ENCODE peak calls at places on chromosomes 7 and 10, in five cellular contexts. H, X, T, V and Q are unnamed samples.

GRCh38 chr10:44925224-44925623 is 14.1 kb downstream of the TMEM72 start:
- DNase-seq in H (peak; percentile 60), X (no peak), T (peak; percentile 63), V (no peak), Q (no peak)

GRCh38 chr7:46576950-46577349 is 655.9 kb upstream of the IGFBP3 start:
- DNase-seq in H (no peak), T (no peak), V (no peak), X (no peak), Q (no peak)

GRCh38 chr10:25059990-25060389 is 43.6 kb downstream of the THNSL1 start:
- DNase-seq in T (no peak), H (peak; percentile 87), X (no peak), V (no peak), Q (no peak)

GRCh38 chr7:101589052-101589451 is 40.0 kb downstream of the MYL10 start:
- DNase-seq in V (no peak), T (no peak), H (no peak), X (no peak), Q (no peak)

GRCh38 chr10:17009228-17009700 is 120.3 kb downstream of the CUBN start:
- DNase-seq in T (no peak), H (no peak), X (no peak), V (no peak), Q (no peak)

GRCh38 chr7:32879460-32879859 is 12.1 kb downstream of the KBTBD2 start:
- DNase-seq in V (no peak), T (no peak), H (no peak), X (no peak), Q (no peak)

GRCh38 chr10:72665925-72666324 is 26.0 kb upstream of the MCU start:
- DNase-seq in X (no peak), H (no peak), T (no peak), V (no peak), Q (no peak)

GRCh38 chr10:55500931-55501559 is 700.0 kb upstream of the PCDH15 start:
- DNase-seq in V (no peak), H (peak; percentile 31), X (no peak), T (peak; percentile 5), Q (no peak)

GRCh38 chr10:98444314-98445006 is 2.3 kb downstream of the HPS1 start:
- DNase-seq in X (no peak), V (no peak), H (no peak), T (no peak), Q (no peak)

GRCh38 chr7:151759591-151760042 is 117.3 kb downstream of the PRKAG2 start:
- DNase-seq in H (peak; percentile 56), V (no peak), T (peak; percentile 49), X (peak; percentile 68), Q (peak; percentile 64)

GRCh38 chr7:39847227-39847626 is 102.8 kb upstream of the CDK13 start:
- DNase-seq in T (no peak), V (no peak), H (no peak), X (no peak), Q (no peak)

GRCh38 chr10:8398771-8399170 is 344.3 kb downstream of the GATA3 start:
- DNase-seq in H (no peak), X (no peak), V (no peak), T (no peak), Q (no peak)

GRCh38 chr7:29035044-29035740 is 77.1 kb upstream of the TRIL start:
- DNase-seq in V (no peak), T (no peak), H (peak; percentile 80), X (no peak), Q (no peak)

GRCh38 chr10:44424298-44424697 is 39.4 kb upstream of the CXCL12 start:
- DNase-seq in X (no peak), H (no peak), V (no peak), T (no peak), Q (no peak)

GRCh38 chr7:13894956-13895355 is 94.5 kb downstream of the ETV1 start:
- DNase-seq in V (no peak), X (no peak), T (no peak), H (no peak), Q (no peak)

GRCh38 chr10:71271626-71272025 is 47.4 kb upstream of the SLC29A3 start:
- DNase-seq in X (no peak), V (no peak), T (no peak), H (no peak), Q (no peak)

GRCh38 chr10:5343561-5343960 is 21.2 kb upstream of the UCN3 start:
- DNase-seq in H (peak; percentile 44), T (no peak), X (no peak), V (no peak), Q (no peak)

GRCh38 chr10:69506834-69507643 is 55.8 kb downstream of the TSPAN15 start:
- DNase-seq in X (no peak), V (no peak), H (no peak), T (no peak), Q (no peak)

GRCh38 chr7:139844779-139845442 is 15.8 kb downstream of the TBXAS1 start:
- DNase-seq in V (no peak), T (no peak), H (no peak), X (no peak), Q (no peak)

GRCh38 chr7:2261611-2262010 is 19.6 kb downstream of the NUDT1 start:
- DNase-seq in H (no peak), V (no peak), X (no peak), T (no peak), Q (no peak)

GRCh38 chr7:105571891-105572290 is 9.4 kb downstream of the EFCAB10 start:
- DNase-seq in H (no peak), T (no peak), X (no peak), V (no peak), Q (no peak)

GRCh38 chr7:1369856-1370657 is 89.2 kb downstream of the MICALL2 start:
- DNase-seq in T (no peak), H (no peak), V (no peak), X (no peak), Q (no peak)

DNA sequence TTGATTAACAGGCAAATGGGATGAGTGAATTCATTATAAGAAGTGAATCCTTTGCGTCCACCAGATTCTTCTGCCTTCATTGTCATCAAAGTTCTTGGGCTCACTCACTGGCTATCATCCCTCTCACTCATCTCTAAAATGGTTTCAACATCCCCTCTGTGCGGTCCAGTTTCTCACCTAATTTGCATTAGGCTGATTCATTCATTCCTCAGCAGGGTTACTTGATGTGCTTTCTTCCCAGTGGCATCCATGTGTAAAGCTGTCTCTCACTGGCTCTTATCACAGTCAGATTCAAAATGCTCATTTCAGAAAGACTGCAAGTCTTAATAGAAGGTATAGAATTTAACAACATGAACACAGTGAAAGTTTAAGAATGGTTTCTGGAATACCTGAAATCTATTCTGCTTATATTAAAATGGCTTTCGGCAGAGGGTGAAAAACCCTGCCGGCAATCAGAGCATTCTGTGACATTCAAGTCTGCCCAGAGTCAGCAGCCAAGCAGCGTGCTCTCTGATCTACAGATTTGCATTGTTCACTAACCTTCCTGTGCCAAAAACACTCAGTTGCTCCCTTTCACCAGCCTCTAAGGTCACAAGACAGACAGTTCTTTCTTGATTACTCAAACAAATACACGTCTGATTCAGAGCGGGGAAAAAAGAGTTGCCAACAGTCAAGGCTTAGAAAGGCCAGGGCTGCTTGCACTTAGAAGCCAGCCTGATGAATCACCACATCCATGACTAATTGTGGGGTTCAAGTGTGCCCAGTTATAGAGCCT is 106.7 kb downstream of the TES start:
- DNase-seq in X (no peak), V (peak; percentile 77), H (peak; percentile 54), T (no peak), Q (no peak)
- TF ChIP-seq TAF1 in X (no peak), V (peak; percentile 7), H (no peak), T (no peak), Q (no peak)

GRCh38 chr10:130109796-130110235 is 814 bp downstream of the C10orf143 start:
- DNase-seq in T (peak; percentile 47), X (no peak), V (peak; percentile 61), H (peak; percentile 83), Q (no peak)

GRCh38 chr10:130110236-130111114 is at the start of gene C10orf143:
- DNase-seq in T (peak; percentile 88), X (peak; percentile 77), H (peak; percentile 92), V (peak; percentile 89), Q (peak; percentile 76)

GRCh38 chr10:130111848-130112180 is 1.2 kb upstream of the C10orf143 start:
- DNase-seq in T (no peak), H (no peak), V (no peak), X (no peak), Q (no peak)

GRCh38 chr10:130112821-130113220 is 2.2 kb upstream of the C10orf143 start:
- DNase-seq in H (no peak), T (no peak), X (no peak), V (no peak), Q (no peak)

GRCh38 chr10:130111115-130111847 is 651 bp upstream of the C10orf143 start:
- DNase-seq in H (peak; percentile 96), X (peak; percentile 85), T (peak; percentile 90), V (peak; percentile 88), Q (peak; percentile 84)
- TF ChIP-seq POLR2A in H (peak; percentile 72), X (peak; percentile 62), T (peak; percentile 61), V (peak; percentile 73), Q (peak; percentile 69)

DNA sequence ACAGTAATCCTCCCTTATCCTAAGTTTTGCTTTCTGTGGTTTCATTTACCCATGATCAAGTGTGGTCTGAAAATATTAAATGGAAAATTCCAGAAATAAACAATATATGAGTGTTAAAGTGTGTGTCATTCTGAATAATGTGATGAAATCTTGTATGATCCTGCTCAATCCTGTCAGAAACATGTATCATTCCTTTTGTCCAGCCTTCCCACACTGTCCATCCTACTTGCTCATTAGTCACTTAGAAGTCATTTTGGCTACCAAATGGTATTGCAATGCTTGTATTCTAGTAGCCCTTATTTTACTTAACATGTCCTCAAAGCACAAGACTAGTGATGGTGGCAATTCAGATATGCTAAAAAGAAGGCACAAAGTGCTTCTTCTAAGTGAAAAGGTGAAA is 1211.2 kb upstream of the SORCS1 start:
- DNase-seq in V (no peak), X (no peak), T (no peak), H (no peak), Q (no peak)
- TF ChIP-seq TAF1 in V (no peak), X (no peak), T (no peak), H (no peak), Q (no peak)

GRCh38 chr10:112182808-112183328 is 697 bp downstream of the GPAM start:
- DNase-seq in H (no peak), X (no peak), T (no peak), V (no peak), Q (no peak)

GRCh38 chr10:112184052-112184371 is 447 bp upstream of the GPAM start:
- DNase-seq in T (no peak), V (no peak), H (no peak), X (no peak), Q (no peak)

GRCh38 chr10:112184379-112184778 is 814 bp upstream of the GPAM start:
- DNase-seq in H (no peak), X (no peak), T (no peak), V (no peak), Q (no peak)

GRCh38 chr10:112185959-112186358 is 2.4 kb upstream of the GPAM start:
- DNase-seq in T (no peak), X (no peak), H (no peak), V (no peak), Q (no peak)

DNA sequence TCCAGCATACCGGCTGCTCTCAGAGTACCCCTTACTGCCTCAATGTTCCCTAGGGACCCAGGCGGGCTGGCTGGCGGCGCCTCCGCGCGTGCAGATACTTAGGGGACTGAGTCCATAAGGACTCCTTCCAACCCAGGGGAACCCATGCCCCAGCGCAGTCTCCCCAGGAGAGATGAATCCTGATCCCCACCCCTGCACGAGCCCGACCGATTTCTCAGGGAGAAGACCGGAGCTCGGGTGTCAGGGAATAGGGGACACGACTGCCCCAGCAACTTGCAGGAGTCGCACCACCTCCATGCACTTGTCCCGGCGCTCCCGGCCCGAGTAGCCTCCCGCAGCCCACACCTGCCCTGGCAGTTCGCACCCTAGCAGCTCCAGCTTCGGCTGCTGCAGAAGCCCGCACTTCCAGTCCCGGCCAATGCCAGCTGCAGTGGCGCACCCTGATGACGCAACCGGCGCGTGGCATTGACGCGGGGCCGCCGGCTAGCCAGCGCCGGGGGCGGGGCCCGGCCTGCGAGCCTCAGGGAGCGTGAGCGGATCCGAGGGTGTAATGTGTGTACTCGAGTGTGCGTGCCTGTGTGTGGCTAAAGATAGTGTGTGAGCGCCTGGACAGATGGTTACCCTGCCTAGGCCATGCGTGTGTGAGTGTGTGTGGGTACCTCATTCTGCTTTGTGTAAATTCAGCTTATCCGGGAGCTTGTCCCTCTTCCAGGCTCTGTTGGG is at the start of gene GPAM:
- DNase-seq in H (no peak), V (peak; percentile 60), X (peak; percentile 82), T (peak; percentile 66), Q (peak; percentile 84)
- TF ChIP-seq POLR2A in H (no peak), V (peak; percentile 97), X (peak; percentile 83), T (peak; percentile 61), Q (peak; percentile 90)